ENCODE peak calls at places on chromosomes 11 and 22, in five cellular contexts. K, Z, F, Y and G are unnamed samples.

GRCh38 chr22:20508815-20509271 is 1.4 kb downstream of the MED15 start:
- DNase-seq in K (no peak), Z (no peak), Y (no peak), F (no peak), G (no peak)

GRCh38 chr22:26953380-26953807 is 296.0 kb downstream of the MIAT start:
- DNase-seq in Y (no peak), Z (no peak), K (no peak), F (no peak), G (no peak)

GRCh38 chr11:79070518-79070917 is 370.3 kb downstream of the TENM4 start:
- DNase-seq in K (no peak), Y (no peak), Z (no peak), F (no peak), G (no peak)

GRCh38 chr11:42462558-42463310 is 849.1 kb upstream of the API5 start:
- DNase-seq in Z (no peak), Y (peak; percentile 42), F (no peak), K (no peak), G (no peak)

GRCh38 chr11:11396290-11397042 is 43.4 kb upstream of the CSNK2A3 start:
- DNase-seq in F (no peak), Z (no peak), K (no peak), Y (no peak), G (no peak)

GRCh38 chr11:27254744-27255446 is 108.1 kb downstream of the CCDC34 start:
- DNase-seq in Y (no peak), F (no peak), Z (no peak), K (no peak), G (no peak)

GRCh38 chr22:40462195-40462988 is 92.0 kb downstream of the SGSM3 start:
- DNase-seq in Y (no peak), K (no peak), Z (no peak), F (no peak), G (no peak)

GRCh38 chr22:42747701-42748513 is 27.2 kb upstream of the A4GALT start:
- DNase-seq in K (no peak), Y (no peak), Z (no peak), F (no peak), G (no peak)

GRCh38 chr11:93775289-93775688 is 8.8 kb upstream of the MED17 start:
- DNase-seq in Z (no peak), K (no peak), F (no peak), Y (no peak), G (no peak)

GRCh38 chr11:13286247-13286821 is 8.7 kb downstream of the BMAL1 start:
- DNase-seq in K (no peak), F (no peak), Y (no peak), Z (no peak), G (no peak)

GRCh38 chr11:45918331-45918941 is 759 bp upstream of the PEX16 start:
- DNase-seq in Y (no peak), Z (peak; percentile 90), K (peak; percentile 77), F (peak; percentile 85), G (peak; percentile 58)

GRCh38 chr11:64619811-64620285 is 28.8 kb downstream of the SLC22A12 start:
- DNase-seq in F (peak; percentile 82), Y (no peak), Z (no peak), K (no peak), G (no peak)

GRCh38 chr11:93577291-93577690 is 34.1 kb upstream of the SMCO4 start:
- DNase-seq in Y (no peak), Z (no peak), F (no peak), K (no peak), G (no peak)

GRCh38 chr11:107563702-107564101 is 1.8 kb downstream of the ALKBH8 start:
- DNase-seq in F (peak; percentile 21), Y (no peak), Z (no peak), K (no peak), G (no peak)

GRCh38 chr11:80593981-80594380 is 1153.2 kb upstream of the TENM4 start:
- DNase-seq in Y (peak; percentile 32), K (no peak), Z (no peak), F (no peak), G (no peak)

GRCh38 chr11:77474509-77475070 is 696 bp upstream of the PAK1 start:
- DNase-seq in Y (no peak), Z (no peak), K (no peak), F (no peak), G (no peak)

GRCh38 chr11:76219243-76219642 is 12.9 kb upstream of the WNT11 start:
- DNase-seq in F (no peak), Y (no peak), Z (peak; percentile 13), K (no peak), G (no peak)

GRCh38 chr11:11786771-11787170 is 55.0 kb upstream of the USP47 start:
- DNase-seq in F (no peak), K (no peak), Y (no peak), Z (no peak), G (no peak)

GRCh38 chr11:22707119-22707899 is 40.9 kb downstream of the GAS2 start:
- DNase-seq in Z (no peak), Y (no peak), F (no peak), K (no peak), G (no peak)

GRCh38 chr11:83827940-83828554 is 541.9 kb upstream of the CCDC90B start:
- DNase-seq in Z (no peak), K (no peak), F (no peak), Y (no peak), G (no peak)

GRCh38 chr11:116217006-116217405 is 555.8 kb downstream of the BUD13 start:
- DNase-seq in K (no peak), Y (no peak), Z (peak; percentile 61), F (no peak), G (no peak)

GRCh38 chr11:223921-224320 is 12.2 kb downstream of the SIRT3 start:
- DNase-seq in F (no peak), Y (no peak), K (peak; percentile 3), Z (no peak), G (no peak)

GRCh38 chr11:23233075-23233474 is 372.8 kb upstream of the CCDC179 start:
- DNase-seq in Z (no peak), Y (no peak), K (no peak), F (no peak), G (no peak)

GRCh38 chr11:2789791-2790580 is 90.2 kb upstream of the KCNQ1OT1 start:
- DNase-seq in Y (no peak), Z (peak; percentile 27), K (no peak), F (no peak), G (peak; percentile 7)

GRCh38 chr22:37167176-37167980 is 17.7 kb upstream of the IL2RB start:
- DNase-seq in Y (no peak), K (no peak), Z (peak; percentile 30), F (peak; percentile 4), G (no peak)

GRCh38 chr11:100865443-100865842 is 178.4 kb downstream of the ARHGAP42 start:
- DNase-seq in Z (no peak), Y (no peak), F (no peak), K (no peak), G (no peak)

GRCh38 chr11:83656931-83657330 is 370.8 kb upstream of the CCDC90B start:
- DNase-seq in Z (no peak), Y (no peak), F (no peak), K (no peak), G (no peak)

GRCh38 chr11:95584589-95584988 is 205.0 kb downstream of the FAM76B start:
- DNase-seq in K (no peak), Y (no peak), Z (no peak), F (no peak), G (no peak)

GRCh38 chr11:56521955-56522354 is 21.1 kb downstream of the OR5M11 start:
- DNase-seq in K (no peak), Y (no peak), Z (no peak), F (no peak), G (no peak)

GRCh38 chr11:66470015-66470414 is 3.3 kb downstream of the PELI3 start:
- DNase-seq in Y (no peak), Z (no peak), F (no peak), K (no peak), G (no peak)

GRCh38 chr11:118602331-118602730 is 5.1 kb upstream of the PHLDB1 start:
- DNase-seq in F (no peak), K (no peak), Y (no peak), Z (no peak), G (no peak)

GRCh38 chr11:55658031-55658573 is 3.9 kb upstream of the OR4C6 start:
- DNase-seq in K (no peak), Y (no peak), Z (no peak), F (no peak), G (no peak)

GRCh38 chr11:34105957-34106504 is 602 bp downstream of the NAT10 start:
- DNase-seq in K (no peak), Y (no peak), F (no peak), Z (no peak), G (no peak)

GRCh38 chr11:115939104-115939503 is 434.9 kb upstream of the CADM1 start:
- DNase-seq in Y (no peak), Z (no peak), F (no peak), K (no peak), G (no peak)

GRCh38 chr22:46007848-46008261 is 30.9 kb upstream of the WNT7B start:
- DNase-seq in Z (peak; percentile 69), F (peak; percentile 88), Y (peak; percentile 62), K (peak; percentile 78), G (no peak)
- TF ChIP-seq CTCF in Z (no peak), F (no peak), Y (peak; percentile 11), K (no peak), G (no peak)

DNA sequence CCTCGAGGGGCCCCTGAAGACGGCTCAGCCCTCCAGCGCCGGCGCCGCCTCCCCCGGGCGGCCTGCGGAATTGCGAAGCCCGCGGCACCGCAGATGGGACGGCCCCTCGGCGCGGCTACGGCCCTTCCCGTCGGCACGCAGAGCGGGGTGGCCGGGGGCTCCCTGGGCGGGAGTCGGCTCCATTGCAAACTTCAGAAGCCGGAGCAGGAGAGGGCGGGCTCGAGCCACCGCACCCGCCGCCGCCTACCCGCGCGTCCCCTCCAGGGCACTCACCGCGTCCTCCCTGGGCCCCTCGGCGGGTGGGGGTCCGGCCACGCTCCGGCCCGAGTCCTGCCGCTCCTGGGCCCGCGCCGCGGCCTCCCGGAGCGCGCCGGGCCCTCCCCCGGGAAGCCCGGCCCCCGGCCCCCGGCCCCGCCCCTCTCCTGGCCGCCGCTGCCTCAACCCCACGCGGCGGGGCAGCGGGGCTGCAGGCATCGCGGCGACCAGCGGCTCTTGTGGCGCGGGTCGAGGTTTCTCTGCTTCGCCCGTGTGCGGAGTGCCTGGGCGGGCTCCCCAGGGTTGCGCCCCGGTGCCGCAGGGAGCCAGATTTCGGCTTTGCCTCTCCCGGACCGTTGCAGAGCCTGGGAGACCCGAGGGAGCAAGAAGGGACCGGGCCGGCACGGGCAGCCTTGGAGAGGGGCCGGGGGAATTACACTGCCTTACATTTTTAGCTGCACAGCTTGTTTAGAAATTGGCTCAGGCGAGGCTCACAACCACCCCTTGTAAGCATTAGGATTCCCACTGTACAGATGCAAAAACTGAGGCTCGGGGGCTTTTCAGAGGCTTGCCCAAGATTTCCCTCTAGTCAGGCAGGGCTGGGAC is at the start of gene PACSIN3:
- DNase-seq in F (peak; percentile 75), Z (peak; percentile 70), K (no peak), Y (no peak), G (no peak)
- TF ChIP-seq CTCF in F (no peak), Z (no peak), K (no peak), Y (no peak), G (no peak)

GRCh38 chr22:46082633-46083032 is 67.7 kb upstream of the PPARA start:
- DNase-seq in K (no peak), Z (no peak), F (no peak), Y (no peak), G (no peak)
- TF ChIP-seq CTCF in K (no peak), Z (no peak), F (no peak), Y (no peak), G (no peak)

DNA sequence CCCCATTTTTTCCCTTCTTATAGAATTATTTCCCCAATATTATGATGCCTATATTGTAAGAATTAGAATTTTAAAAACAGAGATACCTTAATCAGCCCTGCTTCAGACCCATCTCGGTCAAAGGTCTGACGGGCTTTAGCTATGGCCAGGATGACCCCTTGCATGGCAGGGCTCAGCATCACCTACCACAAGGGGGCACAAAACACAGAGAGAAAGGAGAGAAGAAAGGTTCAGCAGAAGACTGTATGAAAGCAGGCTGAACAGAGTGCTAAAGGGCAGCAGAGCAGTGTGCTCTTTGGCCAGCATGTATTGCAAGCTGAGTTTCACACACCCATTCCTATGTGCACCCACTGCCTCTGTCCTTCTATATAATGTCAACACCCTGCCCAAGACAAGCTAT is 26.8 kb downstream of the CLDN25 start:
- DNase-seq in Z (no peak), K (no peak), F (no peak), Y (no peak), G (no peak)
- TF ChIP-seq CTCF in Z (peak; percentile 30), K (no peak), F (no peak), Y (peak; percentile 71), G (no peak)